ENCODE peak calls at places on chromosomes 3 and 15, in five cellular contexts. T, C, I, E and H are unnamed samples.
A peak's percentile ranks its signal among the peaks of the same experiment; 100 is the strongest.

GRCh38 chr3:136787226-136787793 is 31.6 kb upstream of the SLC35G2 start:
- DNase-seq in E (peak; percentile 45), I (no peak), C (no peak), T (no peak), H (no peak)

GRCh38 chr3:13235897-13236296 is 162.7 kb upstream of the IQSEC1 start:
- DNase-seq in C (no peak), E (no peak), T (no peak), I (no peak), H (no peak)

GRCh38 chr3:59938857-59939256 is 889.0 kb upstream of the CFAP20DC start:
- DNase-seq in T (no peak), C (no peak), E (no peak), I (no peak), H (no peak)

GRCh38 chr15:40847225-40847961 is 3.5 kb downstream of the SPINT1 start:
- DNase-seq in C (peak; percentile 80), E (peak; percentile 28), I (no peak), T (peak; percentile 85), H (no peak)

GRCh38 chr3:53939081-53939582 is 47.5 kb upstream of the SELENOK start:
- DNase-seq in T (no peak), E (no peak), I (no peak), C (no peak), H (no peak)

GRCh38 chr3:48429416-48430358 is at the start of gene PLXNB1:
- DNase-seq in C (peak; percentile 97), E (peak; percentile 71), T (peak; percentile 63), I (peak; percentile 80), H (peak; percentile 91)

GRCh38 chr15:71203573-71204444 is 88.5 kb downstream of the THSD4 start:
- DNase-seq in I (no peak), C (peak; percentile 87), E (peak; percentile 35), T (no peak), H (peak; percentile 84)

GRCh38 chr3:10419637-10420232 is 85.7 kb downstream of the ATP2B2 start:
- DNase-seq in C (no peak), E (peak; percentile 8), T (peak; percentile 46), I (no peak), H (no peak)

GRCh38 chr3:175068587-175068986 is 209.5 kb downstream of the NAALADL2 start:
- DNase-seq in C (no peak), T (no peak), I (no peak), E (no peak), H (no peak)

GRCh38 chr3:150255416-150255815 is 152.7 kb upstream of the TSC22D2 start:
- DNase-seq in I (no peak), E (no peak), C (no peak), T (no peak), H (no peak)

GRCh38 chr3:138943724-138944131 is 3.2 kb downstream of the FOXL2 start:
- DNase-seq in T (peak; percentile 31), E (no peak), C (no peak), I (no peak), H (no peak)

GRCh38 chr3:54792584-54792983 is 135.3 kb downstream of the LRTM1 start:
- DNase-seq in I (no peak), C (no peak), T (no peak), E (no peak), H (no peak)

GRCh38 chr3:95210878-95211277 is 1148.0 kb downstream of the NSUN3 start:
- DNase-seq in C (no peak), T (no peak), E (no peak), I (no peak), H (no peak)

GRCh38 chr3:171838218-171838720 is 4.9 kb upstream of the TMEM212 start:
- DNase-seq in T (no peak), I (no peak), E (peak; percentile 78), C (no peak), H (no peak)

GRCh38 chr3:61853912-61854311 is 292.5 kb downstream of the PTPRG start:
- DNase-seq in E (no peak), I (no peak), C (no peak), T (no peak), H (no peak)

GRCh38 chr3:146772211-146772743 is 167.1 kb upstream of the PLSCR5 start:
- DNase-seq in C (no peak), E (no peak), T (no peak), I (no peak), H (no peak)

GRCh38 chr15:45414215-45414885 is 36.0 kb upstream of the GATM start:
- DNase-seq in I (no peak), C (no peak), E (no peak), T (no peak), H (no peak)

GRCh38 chr3:31815631-31816440 is 165.2 kb downstream of the OSBPL10 start:
- DNase-seq in C (no peak), E (no peak), I (no peak), T (no peak), H (no peak)

GRCh38 chr3:135907422-135908165 is 57.9 kb upstream of the PPP2R3A start:
- DNase-seq in C (no peak), T (peak; percentile 85), I (no peak), E (no peak), H (no peak)

GRCh38 chr15:52728899-52729298 is 49.7 kb upstream of the ATOSA start:
- DNase-seq in E (peak; percentile 42), C (no peak), I (no peak), T (peak; percentile 67), H (no peak)
- H3K4me2 ChIP-seq in E (no peak overlapping the region), C (no peak overlapping the region), I (peak overlapping the region; percentile 35), T (peak overlapping the region; percentile 27), H (no peak overlapping the region)

GRCh38 chr3:26350853-26351252 is 271.7 kb upstream of the LRRC3B start:
- DNase-seq in I (no peak), T (no peak), E (no peak), C (no peak), H (no peak)

GRCh38 chr3:26347150-26347549 is 275.4 kb upstream of the LRRC3B start:
- DNase-seq in T (no peak), I (no peak), C (no peak), E (no peak), H (no peak)

GRCh38 chr3:26353052-26353451 is 269.5 kb upstream of the LRRC3B start:
- DNase-seq in I (no peak), C (no peak), T (no peak), E (no peak), H (no peak)
- H3K4me2 ChIP-seq in I (no peak overlapping the region), C (no peak overlapping the region), T (no peak overlapping the region), E (no peak overlapping the region), H (no peak overlapping the region)

GRCh38 chr3:30617069-30617468 is 10.7 kb downstream of the TGFBR2 start:
- DNase-seq in T (no peak), I (no peak), C (no peak), E (no peak), H (no peak)
- H3K4me2 ChIP-seq in T (no peak overlapping the region), I (no peak overlapping the region), C (no peak overlapping the region), E (no peak overlapping the region), H (no peak overlapping the region)

GRCh38 chr15:47332481-47332880 is 384.8 kb upstream of the SEMA6D start:
- DNase-seq in E (peak; percentile 42), C (no peak), T (no peak), I (no peak), H (no peak)

GRCh38 chr15:47333758-47334157 is 383.5 kb upstream of the SEMA6D start:
- DNase-seq in T (no peak), I (no peak), E (peak; percentile 4), C (no peak), H (no peak)

GRCh38 chr15:47331796-47332480 is 385.4 kb upstream of the SEMA6D start:
- DNase-seq in E (peak; percentile 83), T (peak; percentile 48), I (no peak), C (no peak), H (no peak)

GRCh38 chr15:47337106-47337505 is 380.2 kb upstream of the SEMA6D start:
- DNase-seq in C (no peak), I (no peak), E (no peak), T (no peak), H (no peak)

DNA sequence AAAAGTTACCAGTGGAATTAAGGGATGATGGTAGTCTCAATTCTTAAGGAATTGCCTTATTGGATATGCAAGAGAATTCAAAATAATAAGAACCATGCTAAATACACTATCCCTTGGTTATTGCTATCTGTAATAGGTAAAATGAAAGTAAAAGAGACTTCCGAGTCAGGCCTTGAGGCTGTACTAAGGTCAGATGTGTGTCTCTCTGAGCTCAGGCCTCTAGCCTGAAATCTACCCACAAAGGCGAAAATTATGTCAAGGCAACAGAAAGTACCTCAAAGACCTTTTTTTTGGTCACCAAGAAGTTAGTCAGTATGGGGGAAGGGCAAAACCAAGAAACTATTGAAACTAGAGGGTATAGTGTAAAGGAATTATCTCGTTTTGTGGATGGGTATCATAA is 382.5 kb upstream of the SEMA6D start:
- DNase-seq in I (no peak), C (no peak), E (no peak), T (no peak), H (no peak)
- H3K4me2 ChIP-seq in I (no peak overlapping the region), C (no peak overlapping the region), E (no peak overlapping the region), T (no peak overlapping the region), H (no peak overlapping the region)

GRCh38 chr3:46960081-46960701 is 16.4 kb downstream of the CCDC12 start:
- DNase-seq in C (no peak), I (no peak), T (peak; percentile 82), E (peak; percentile 78), H (no peak)
- H3K4me2 ChIP-seq in C (no peak overlapping the region), I (peak overlapping the region; percentile 42), T (peak overlapping the region; percentile 48), E (no peak overlapping the region), H (peak overlapping the region; percentile 32)

GRCh38 chr15:31352911-31353811 is 26.5 kb downstream of the KLF13 start:
- DNase-seq in I (no peak), T (no peak), C (no peak), E (peak; percentile 82), H (no peak)
- H3K4me2 ChIP-seq in I (peak overlapping the region; percentile 40), T (no peak overlapping the region), C (no peak overlapping the region), E (peak overlapping the region; percentile 60), H (no peak overlapping the region)

DNA sequence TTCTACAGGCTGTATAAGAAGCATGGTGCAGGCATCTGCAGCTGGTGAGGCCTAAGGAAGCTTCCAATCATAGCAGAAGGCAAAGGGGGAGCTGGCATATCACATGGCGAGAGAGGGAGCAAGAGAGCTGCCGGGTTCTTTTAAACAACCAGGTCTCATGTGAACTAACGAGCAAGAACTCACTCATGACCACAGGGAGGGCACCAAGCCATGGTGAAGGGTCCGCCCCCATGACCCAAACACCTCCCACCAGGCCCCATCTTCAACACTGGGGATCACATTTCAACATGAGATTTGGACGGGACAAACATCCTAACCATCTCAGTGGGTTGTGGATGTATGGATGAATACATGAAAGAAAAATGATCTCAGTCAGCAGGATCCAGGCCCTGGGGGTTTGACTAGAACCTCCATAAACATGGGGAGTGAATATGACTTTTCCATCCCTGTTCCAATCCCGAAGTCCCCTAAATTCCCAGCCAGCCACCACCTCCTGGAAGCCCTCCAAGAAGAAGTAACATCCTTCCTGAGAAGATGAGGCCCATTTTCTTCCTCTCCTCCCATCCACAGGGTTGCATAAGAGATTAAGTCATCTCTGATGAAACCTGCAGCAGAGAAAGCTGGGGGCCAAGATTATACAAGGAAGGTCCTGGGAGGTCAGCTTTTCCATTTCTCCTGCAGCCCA is 9.5 kb downstream of the CAV3 start:
- DNase-seq in I (no peak), C (no peak), T (peak; percentile 39), E (peak; percentile 74), H (no peak)
- H3K4me2 ChIP-seq in I (no peak overlapping the region), C (no peak overlapping the region), T (peak overlapping the region; percentile 5), E (no peak overlapping the region), H (no peak overlapping the region)

DNA sequence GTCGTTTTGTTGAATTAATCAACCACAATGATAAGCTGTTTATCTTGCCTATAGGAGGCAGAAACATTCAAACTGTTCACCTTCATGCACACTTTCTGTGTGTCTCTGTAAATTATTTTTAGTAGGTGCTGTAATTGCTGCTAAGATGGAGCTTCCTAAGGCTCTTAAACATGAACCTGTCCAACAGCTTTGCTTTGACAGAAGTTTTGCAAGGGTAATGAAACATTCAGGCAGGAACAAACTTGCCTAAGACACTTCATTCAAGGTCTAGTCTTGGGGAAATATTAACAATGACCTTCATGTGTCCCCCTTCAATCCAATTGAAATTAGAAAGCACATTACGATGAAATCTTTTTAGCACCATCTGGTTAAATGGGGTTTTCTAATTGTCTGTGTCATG is 156.1 kb downstream of the DIPK2A start:
- DNase-seq in C (no peak), I (no peak), T (no peak), E (no peak), H (no peak)
- H3K4me2 ChIP-seq in C (no peak overlapping the region), I (peak overlapping the region; percentile 22), T (no peak overlapping the region), E (no peak overlapping the region), H (no peak overlapping the region)